ENCODE peak calls at places on chromosome 14, in six cellular contexts. One of them, this sample, is unnamed.

GRCh38 chr14:90548455-90548854 is 151.6 kb downstream of the CALM1 start:
- DNase-seq in H9: no peak
- DNase-seq in H1: no peak
- DNase-seq in mesendoderm: no peak
- DNase-seq in neuronal stem cell: no peak
- DNase-seq in mesenchymal stem cell: no peak
- DNase-seq in this sample: no peak

GRCh38 chr14:49659526-49660455 is 24.7 kb upstream of the DNAAF2 start:
- DNase-seq in neuronal stem cell: no peak
- DNase-seq in H1: no peak
- DNase-seq in H9: no peak
- DNase-seq in mesenchymal stem cell: no peak
- DNase-seq in mesendoderm: no peak
- DNase-seq in this sample: no peak

GRCh38 chr14:72714871-72715214 is 179.1 kb downstream of the DPF3 start:
- DNase-seq in neuronal stem cell: no peak
- DNase-seq in mesenchymal stem cell: no peak
- DNase-seq in H9: no peak
- DNase-seq in H1: no peak
- DNase-seq in mesendoderm: no peak
- DNase-seq in this sample: no peak

GRCh38 chr14:61565181-61565580 is 130.1 kb upstream of the HIF1A start:
- DNase-seq in H9: no peak
- DNase-seq in mesenchymal stem cell: peak
- DNase-seq in neuronal stem cell: no peak
- DNase-seq in H1: no peak
- DNase-seq in mesendoderm: no peak
- DNase-seq in this sample: peak

GRCh38 chr14:94423465-94424056 is 29.0 kb downstream of the SERPINA11 start:
- DNase-seq in mesenchymal stem cell: peak
- DNase-seq in neuronal stem cell: peak
- DNase-seq in H1: peak
- DNase-seq in mesendoderm: peak
- DNase-seq in H9: peak
- DNase-seq in this sample: peak

GRCh38 chr14:70029296-70030132 is 150.3 kb downstream of the SMOC1 start:
- DNase-seq in H1: no peak
- DNase-seq in H9: no peak
- DNase-seq in mesendoderm: no peak
- DNase-seq in neuronal stem cell: no peak
- DNase-seq in mesenchymal stem cell: no peak
- DNase-seq in this sample: no peak

GRCh38 chr14:89330236-89331002 is 86.6 kb downstream of the FOXN3 start:
- DNase-seq in mesendoderm: no peak
- DNase-seq in mesenchymal stem cell: peak
- DNase-seq in H1: no peak
- DNase-seq in H9: no peak
- DNase-seq in neuronal stem cell: no peak
- DNase-seq in this sample: peak

GRCh38 chr14:59215353-59215752 is 26.9 kb downstream of the DAAM1 start:
- DNase-seq in mesenchymal stem cell: no peak
- DNase-seq in mesendoderm: no peak
- DNase-seq in H1: no peak
- DNase-seq in neuronal stem cell: no peak
- DNase-seq in H9: no peak
- DNase-seq in this sample: peak

GRCh38 chr14:23035303-23036164 is 834 bp upstream of the PSMB5 start:
- DNase-seq in neuronal stem cell: no peak
- DNase-seq in mesendoderm: no peak
- DNase-seq in H1: no peak
- DNase-seq in H9: no peak
- DNase-seq in mesenchymal stem cell: no peak
- DNase-seq in this sample: no peak

GRCh38 chr14:74955229-74955999 is at the start of gene PGF:
- DNase-seq in H1: no peak
- DNase-seq in mesendoderm: peak
- DNase-seq in neuronal stem cell: peak
- DNase-seq in H9: peak
- DNase-seq in mesenchymal stem cell: peak
- DNase-seq in this sample: no peak

GRCh38 chr14:68810173-68811153 is 17.6 kb upstream of the ZFP36L1 start:
- DNase-seq in neuronal stem cell: no peak
- DNase-seq in mesenchymal stem cell: no peak
- DNase-seq in mesendoderm: no peak
- DNase-seq in H9: no peak
- DNase-seq in H1: no peak
- DNase-seq in this sample: no peak

GRCh38 chr14:20468773-20469241 is 399 bp upstream of the PNP start:
- DNase-seq in H1: no peak
- DNase-seq in H9: no peak
- DNase-seq in neuronal stem cell: no peak
- DNase-seq in mesenchymal stem cell: no peak
- DNase-seq in mesendoderm: no peak
- DNase-seq in this sample: no peak

GRCh38 chr14:51628230-51628629 is 23.5 kb upstream of the FRMD6 start:
- DNase-seq in mesendoderm: no peak
- DNase-seq in H9: no peak
- DNase-seq in mesenchymal stem cell: no peak
- DNase-seq in neuronal stem cell: no peak
- DNase-seq in H1: no peak
- DNase-seq in this sample: no peak

GRCh38 chr14:61644185-61644584 is 51.1 kb upstream of the HIF1A start:
- DNase-seq in neuronal stem cell: no peak
- DNase-seq in mesendoderm: no peak
- DNase-seq in mesenchymal stem cell: no peak
- DNase-seq in H9: no peak
- DNase-seq in H1: no peak
- DNase-seq in this sample: no peak

GRCh38 chr14:61690039-61690438 is 5.3 kb upstream of the HIF1A start:
- DNase-seq in mesendoderm: no peak
- DNase-seq in mesenchymal stem cell: no peak
- DNase-seq in neuronal stem cell: no peak
- DNase-seq in H1: no peak
- DNase-seq in H9: no peak
- DNase-seq in this sample: peak

GRCh38 chr14:54781936-54782802 is 120.5 kb downstream of the GCH1 start:
- DNase-seq in mesenchymal stem cell: no peak
- DNase-seq in mesendoderm: no peak
- DNase-seq in H9: no peak
- DNase-seq in neuronal stem cell: no peak
- DNase-seq in H1: no peak
- DNase-seq in this sample: no peak

GRCh38 chr14:80186301-80186800 is 25.0 kb downstream of the DIO2 start:
- DNase-seq in mesenchymal stem cell: no peak
- DNase-seq in H1: no peak
- DNase-seq in mesendoderm: no peak
- DNase-seq in neuronal stem cell: no peak
- DNase-seq in H9: no peak
- DNase-seq in this sample: no peak

GRCh38 chr14:80948291-80948690 is 6.8 kb upstream of the CEP128 start:
- DNase-seq in mesendoderm: no peak
- DNase-seq in mesenchymal stem cell: no peak
- DNase-seq in neuronal stem cell: no peak
- DNase-seq in H1: no peak
- DNase-seq in H9: no peak
- DNase-seq in this sample: no peak

DNA sequence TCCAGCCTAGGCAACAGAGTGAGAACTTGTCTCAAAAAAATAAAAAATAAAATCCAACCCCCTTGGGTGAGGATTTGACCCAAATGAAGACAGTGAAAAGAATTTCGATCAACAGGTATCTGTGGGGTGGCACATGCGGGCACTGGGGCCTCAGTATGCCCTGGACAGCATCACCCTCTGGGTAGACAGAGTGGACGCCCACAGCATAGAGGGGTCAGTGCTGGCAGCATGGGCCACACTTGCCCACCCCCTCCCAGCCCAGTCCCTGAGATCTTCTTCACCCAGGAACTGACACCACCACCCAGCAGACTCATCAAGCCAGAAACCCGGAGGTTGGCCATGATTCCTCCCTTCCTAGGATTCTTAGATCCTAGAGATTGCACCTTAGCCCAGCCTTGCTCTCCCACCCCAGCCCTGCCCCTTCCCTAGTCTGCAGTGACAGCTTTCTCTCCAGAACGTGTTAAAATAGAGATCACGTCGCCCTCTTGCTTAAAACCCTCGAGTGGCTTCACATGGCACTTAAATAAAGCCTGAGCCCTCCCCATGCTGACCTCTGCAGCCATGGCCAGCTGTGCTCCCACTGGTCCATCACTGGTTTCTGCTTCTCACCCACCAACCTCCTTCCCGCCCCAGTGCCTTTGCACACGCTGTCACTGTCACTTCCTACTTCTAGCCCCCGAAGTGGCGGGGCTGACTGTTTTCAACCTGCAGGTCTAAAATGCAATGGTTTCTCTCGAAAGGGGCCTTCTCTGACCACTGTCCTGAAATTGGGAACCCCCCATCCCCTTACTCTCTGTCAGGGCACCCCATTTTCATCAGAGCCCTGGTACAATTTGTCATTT is 26.2 kb upstream of the DYNC1H1 start:
- DNase-seq in neuronal stem cell: no peak
- DNase-seq in H9: no peak
- DNase-seq in mesenchymal stem cell: no peak
- DNase-seq in mesendoderm: no peak
- DNase-seq in H1: no peak
- DNase-seq in this sample: no peak
- H2BK15ac ChIP-seq in neuronal stem cell: no peak
- H2BK15ac ChIP-seq in H9: no peak
- H2BK15ac ChIP-seq in mesenchymal stem cell: no peak
- H2BK15ac ChIP-seq in mesendoderm: no peak
- H2BK15ac ChIP-seq in H1: no peak
- H2BK15ac ChIP-seq in this sample: no peak

DNA sequence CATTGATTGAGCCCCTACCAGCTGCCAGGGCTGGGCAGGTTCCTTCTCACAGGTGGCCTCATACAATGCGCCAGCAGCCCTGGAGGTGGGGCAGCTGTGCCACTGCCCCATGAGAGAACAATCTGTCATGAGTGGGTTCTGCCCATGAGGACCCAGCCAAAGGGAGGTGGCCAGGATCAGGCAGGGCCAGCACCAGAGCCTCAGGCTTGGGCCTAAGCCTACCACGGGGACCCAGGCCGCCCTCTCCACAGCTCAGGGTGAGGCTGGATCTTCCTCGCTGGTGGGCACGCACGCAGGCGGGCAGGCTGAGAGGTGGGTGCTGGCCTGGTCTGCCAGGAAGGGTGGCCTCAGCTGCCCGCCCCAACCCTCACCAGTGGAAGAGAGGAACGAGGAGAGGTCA is 110.7 kb downstream of the KIF26A start:
- DNase-seq in mesenchymal stem cell: no peak
- DNase-seq in neuronal stem cell: no peak
- DNase-seq in H9: peak
- DNase-seq in H1: no peak
- DNase-seq in mesendoderm: no peak
- DNase-seq in this sample: no peak
- H2BK15ac ChIP-seq in mesenchymal stem cell: no peak
- H2BK15ac ChIP-seq in neuronal stem cell: no peak
- H2BK15ac ChIP-seq in H9: no peak
- H2BK15ac ChIP-seq in H1: no peak
- H2BK15ac ChIP-seq in mesendoderm: no peak
- H2BK15ac ChIP-seq in this sample: no peak

DNA sequence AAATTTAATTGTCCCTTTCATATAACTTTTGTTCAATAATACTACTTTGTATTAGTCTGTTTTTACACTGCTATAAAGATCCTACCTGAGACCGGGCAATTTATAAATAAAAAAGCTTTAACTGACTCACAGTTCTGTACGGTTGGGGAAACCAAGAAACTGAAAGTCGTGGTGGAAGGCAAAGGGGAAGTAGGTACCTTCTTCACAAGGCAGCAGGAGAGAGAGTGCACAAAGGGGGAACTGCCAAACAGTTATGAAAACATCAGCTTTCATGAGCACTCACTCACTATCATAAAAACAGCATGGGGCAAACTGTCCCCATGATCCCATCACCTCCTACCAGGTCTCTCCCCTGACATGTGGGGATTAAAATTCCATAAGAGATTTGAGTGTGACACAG is 1069.0 kb downstream of the FSCB start:
- DNase-seq in neuronal stem cell: no peak
- DNase-seq in mesendoderm: peak
- DNase-seq in H9: no peak
- DNase-seq in H1: no peak
- DNase-seq in mesenchymal stem cell: no peak
- DNase-seq in this sample: no peak
- H2BK15ac ChIP-seq in neuronal stem cell: no peak
- H2BK15ac ChIP-seq in mesendoderm: no peak
- H2BK15ac ChIP-seq in H9: no peak
- H2BK15ac ChIP-seq in H1: no peak
- H2BK15ac ChIP-seq in mesenchymal stem cell: no peak
- H2BK15ac ChIP-seq in this sample: no peak

GRCh38 chr14:101716956-101717662 is 44.4 kb upstream of the PPP2R5C start:
- DNase-seq in neuronal stem cell: no peak
- DNase-seq in mesenchymal stem cell: peak
- DNase-seq in mesendoderm: no peak
- DNase-seq in H9: no peak
- DNase-seq in H1: no peak
- DNase-seq in this sample: no peak

GRCh38 chr14:101713641-101714349 is 47.7 kb upstream of the PPP2R5C start:
- DNase-seq in mesenchymal stem cell: no peak
- DNase-seq in mesendoderm: no peak
- DNase-seq in neuronal stem cell: no peak
- DNase-seq in H1: no peak
- DNase-seq in H9: no peak
- DNase-seq in this sample: no peak

GRCh38 chr14:101716077-101716950 is 45.2 kb upstream of the PPP2R5C start:
- DNase-seq in H1: no peak
- DNase-seq in mesenchymal stem cell: no peak
- DNase-seq in neuronal stem cell: no peak
- DNase-seq in mesendoderm: no peak
- DNase-seq in H9: no peak
- DNase-seq in this sample: no peak

GRCh38 chr14:101714394-101714793 is 47.1 kb upstream of the PPP2R5C start:
- DNase-seq in H9: no peak
- DNase-seq in H1: no peak
- DNase-seq in mesenchymal stem cell: no peak
- DNase-seq in mesendoderm: no peak
- DNase-seq in neuronal stem cell: no peak
- DNase-seq in this sample: no peak

GRCh38 chr14:101715209-101716076 is 46.1 kb upstream of the PPP2R5C start:
- DNase-seq in mesendoderm: no peak
- DNase-seq in H1: no peak
- DNase-seq in neuronal stem cell: no peak
- DNase-seq in H9: no peak
- DNase-seq in mesenchymal stem cell: no peak
- DNase-seq in this sample: no peak
- H2BK15ac ChIP-seq in mesendoderm: no peak
- H2BK15ac ChIP-seq in H1: no peak
- H2BK15ac ChIP-seq in neuronal stem cell: no peak
- H2BK15ac ChIP-seq in H9: no peak
- H2BK15ac ChIP-seq in mesenchymal stem cell: no peak
- H2BK15ac ChIP-seq in this sample: no peak

DNA sequence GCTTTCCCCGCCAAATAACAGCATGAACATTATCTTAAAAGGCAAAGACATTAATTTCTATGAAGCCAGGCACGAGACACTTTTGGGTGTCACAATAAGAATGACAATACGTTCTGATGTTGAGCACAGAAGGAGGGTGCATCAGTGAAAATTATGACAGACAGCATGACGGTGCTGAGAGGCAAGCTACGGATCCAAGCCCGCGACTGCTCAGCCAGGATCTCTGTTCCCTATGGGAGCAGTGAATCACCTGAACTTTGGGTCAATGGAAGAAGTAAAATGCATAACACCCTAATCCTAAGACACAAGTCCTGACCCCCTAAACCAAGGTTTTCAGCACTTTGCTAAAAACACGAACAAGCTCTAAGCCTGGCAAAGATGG is 51.7 kb downstream of the SLC25A47 start:
- DNase-seq in neuronal stem cell: no peak
- DNase-seq in mesenchymal stem cell: no peak
- DNase-seq in H1: no peak
- DNase-seq in mesendoderm: peak
- DNase-seq in H9: no peak
- DNase-seq in this sample: peak
- H2BK15ac ChIP-seq in neuronal stem cell: no peak
- H2BK15ac ChIP-seq in mesenchymal stem cell: no peak
- H2BK15ac ChIP-seq in H1: peak
- H2BK15ac ChIP-seq in mesendoderm: no peak
- H2BK15ac ChIP-seq in H9: no peak
- H2BK15ac ChIP-seq in this sample: peak